ENCODE peak calls at places on chromosomes 5 and 9, in seven cellular contexts. E is T-cell, T is esophagus squamous epithelium, G is B cell, U is iris pigment epithelial cell, Y is fibroblast of mammary gland, D is NCI-H345. P is an unnamed sample.

GRCh38 chr9:87685871-87686519 is 39.9 kb upstream of the CTSL start:
- DNase-seq in E (no peak), T (no peak), G (no peak), U (peak), Y (peak), D (no peak), P (no peak)

GRCh38 chr9:99109522-99109921 is 4.6 kb downstream of the TGFBR1 start:
- DNase-seq in E (no peak), T (no peak), G (no peak), U (peak), Y (peak), D (no peak), P (no peak)

GRCh38 chr9:133839822-133840329 is 101.7 kb upstream of the SARDH start:
- DNase-seq in E (no peak), T (no peak), G (no peak), U (peak), Y (peak), D (no peak), P (no peak)

GRCh38 chr5:143318833-143319232 is 84.7 kb downstream of the NR3C1 start:
- DNase-seq in E (no peak), T (no peak), G (no peak), U (no peak), Y (no peak), D (no peak), P (no peak)

GRCh38 chr9:94611638-94612068 is 18.0 kb upstream of the FBP2 start:
- DNase-seq in E (no peak), T (no peak), G (no peak), U (no peak), Y (no peak), D (no peak), P (no peak)

GRCh38 chr9:33458444-33458843 is 11.1 kb upstream of the AQP3 start:
- DNase-seq in E (peak), T (no peak), G (no peak), U (peak), Y (no peak), D (no peak), P (no peak)

GRCh38 chr9:137272241-137273094 is 5.1 kb upstream of the TOR4A start:
- DNase-seq in E (no peak), T (no peak), G (no peak), U (no peak), Y (no peak), D (peak), P (no peak)

GRCh38 chr5:112036206-112036605 is 279.2 kb upstream of the NREP start:
- DNase-seq in E (no peak), T (no peak), G (no peak), U (no peak), Y (no peak), D (no peak), P (no peak)

GRCh38 chr5:178110511-178110910 is 2.8 kb upstream of the N4BP3 start:
- DNase-seq in E (no peak), T (no peak), G (no peak), U (no peak), Y (no peak), D (no peak), P (no peak)

GRCh38 chr9:99052849-99053715 is 51.8 kb upstream of the TGFBR1 start:
- DNase-seq in E (no peak), T (no peak), G (no peak), U (no peak), Y (no peak), D (no peak), P (no peak)

GRCh38 chr9:136011703-136012496 is 50.7 kb upstream of the UBAC1 start:
- DNase-seq in E (no peak), T (no peak), G (no peak), U (peak), Y (peak), D (no peak), P (no peak)

GRCh38 chr5:126680215-126680817 is 79.6 kb downstream of the PHAX start:
- DNase-seq in E (no peak), T (no peak), G (no peak), U (peak), Y (peak), D (no peak), P (no peak)

GRCh38 chr9:89137548-89138462 is 40.8 kb downstream of the SHC3 start:
- DNase-seq in E (no peak), T (no peak), G (no peak), U (peak), Y (peak), D (no peak), P (peak)

GRCh38 chr5:150107909-150108447 is 21.6 kb upstream of the CSF1R start:
- DNase-seq in E (no peak), T (no peak), G (no peak), U (peak), Y (peak), D (no peak), P (no peak)

GRCh38 chr5:177553671-177554429 is 513 bp downstream of the FAM193B start:
- DNase-seq in E (peak), T (no peak), G (no peak), U (peak), Y (no peak), D (peak), P (peak)

GRCh38 chr5:6358434-6358820 is 19.9 kb downstream of the MED10 start:
- DNase-seq in E (no peak), T (no peak), G (no peak), U (no peak), Y (no peak), D (no peak), P (no peak)

GRCh38 chr5:112492291-112492690 is 73.2 kb upstream of the EPB41L4A start:
- DNase-seq in E (no peak), T (peak), G (peak), U (peak), Y (peak), D (peak), P (no peak)

GRCh38 chr5:9546973-9547947 is 1.4 kb upstream of the SEMA5A start:
- DNase-seq in E (no peak), T (no peak), G (no peak), U (peak), Y (peak), D (no peak), P (no peak)

GRCh38 chr5:8864053-8864452 is 681.8 kb downstream of the SEMA5A start:
- DNase-seq in E (no peak), T (no peak), G (no peak), U (peak), Y (peak), D (no peak), P (no peak)

GRCh38 chr9:100084145-100084478 is 14.7 kb downstream of the ERP44 start:
- DNase-seq in E (no peak), T (no peak), G (no peak), U (no peak), Y (no peak), D (no peak), P (no peak)

GRCh38 chr5:24899180-24899579 is 254.4 kb upstream of the CDH10 start:
- DNase-seq in E (no peak), T (no peak), G (no peak), U (no peak), Y (no peak), D (no peak), P (no peak)

GRCh38 chr5:113806823-113807222 is 293.3 kb downstream of the YTHDC2 start:
- DNase-seq in E (no peak), T (no peak), G (no peak), U (peak), Y (no peak), D (no peak), P (no peak)

GRCh38 chr9:32344551-32345182 is 39.8 kb upstream of the ACO1 start:
- DNase-seq in E (no peak), T (no peak), G (no peak), U (peak), Y (peak), D (peak), P (no peak)

GRCh38 chr9:132090771-132091170 is 11.1 kb upstream of the MED27 start:
- DNase-seq in E (no peak), T (no peak), G (no peak), U (peak), Y (peak), D (no peak), P (no peak)

GRCh38 chr9:16670791-16671190 is 199.7 kb downstream of the BNC2 start:
- DNase-seq in E (no peak), T (no peak), G (no peak), U (no peak), Y (no peak), D (no peak), P (no peak)

GRCh38 chr5:63408984-63409383 is 553.3 kb downstream of the HTR1A start:
- DNase-seq in E (no peak), T (no peak), G (no peak), U (no peak), Y (no peak), D (no peak), P (no peak)

GRCh38 chr5:59390074-59390659 is 503.4 kb downstream of the PDE4D start:
- DNase-seq in E (no peak), T (no peak), G (no peak), U (peak), Y (peak), D (no peak), P (no peak)

GRCh38 chr5:76642390-76643040 is 19.3 kb upstream of the F2RL2 start:
- DNase-seq in E (no peak), T (no peak), G (no peak), U (peak), Y (no peak), D (no peak), P (no peak)

GRCh38 chr9:212265-212664 is 2.4 kb upstream of the DOCK8 start:
- DNase-seq in E (no peak), T (no peak), G (no peak), U (no peak), Y (no peak), D (no peak), P (no peak)

GRCh38 chr9:110984890-110985437 is 53.3 kb downstream of the LPAR1 start:
- DNase-seq in E (no peak), T (no peak), G (no peak), U (no peak), Y (no peak), D (no peak), P (no peak)

GRCh38 chr9:92974696-92975451 is 27.6 kb downstream of the FGD3 start:
- DNase-seq in E (peak), T (no peak), G (no peak), U (no peak), Y (no peak), D (no peak), P (peak)

GRCh38 chr9:131899248-131899882 is 159.5 kb upstream of the RAPGEF1 start:
- DNase-seq in E (no peak), T (no peak), G (no peak), U (no peak), Y (no peak), D (no peak), P (no peak)

GRCh38 chr9:71681708-71682268 is 86.5 kb downstream of the CEMIP2 start:
- DNase-seq in E (no peak), T (no peak), G (no peak), U (peak), Y (peak), D (no peak), P (no peak)

GRCh38 chr5:127933348-127933747 is 150.2 kb upstream of the SLC12A2 start:
- DNase-seq in E (no peak), T (no peak), G (no peak), U (no peak), Y (no peak), D (no peak), P (no peak)

GRCh38 chr9:137707361-137707760 is 88.6 kb downstream of the EHMT1 start:
- DNase-seq in E (no peak), T (no peak), G (no peak), U (no peak), Y (no peak), D (no peak), P (no peak)

GRCh38 chr5:82115858-82116257 is 144.0 kb downstream of the ATG10 start:
- DNase-seq in E (no peak), T (no peak), G (no peak), U (no peak), Y (no peak), D (no peak), P (no peak)

GRCh38 chr9:84759300-84759750 is 89.8 kb downstream of the NTRK2 start:
- DNase-seq in E (no peak), T (no peak), G (no peak), U (no peak), Y (no peak), D (no peak), P (no peak)

GRCh38 chr5:133289686-133290367 is 238.0 kb downstream of the HSPA4 start:
- DNase-seq in E (no peak), T (no peak), G (no peak), U (no peak), Y (no peak), D (peak), P (no peak)

GRCh38 chr5:180211761-180212035 is 2.7 kb upstream of the RASGEF1C start:
- DNase-seq in E (no peak), T (no peak), G (no peak), U (no peak), Y (no peak), D (no peak), P (no peak)

GRCh38 chr5:51882647-51883046 is 499.4 kb downstream of the ISL1 start:
- DNase-seq in E (no peak), T (no peak), G (no peak), U (no peak), Y (no peak), D (no peak), P (no peak)